ENCODE peak calls at places on chromosomes 12 and 14, in eight cellular contexts. One of them, this sample, is unnamed.

GRCh38 chr12:12806784-12807516 is 6.2 kb upstream of the DDX47 start:
- DNase-seq in RWPE2: no peak
- DNase-seq in GM20000: no peak
- DNase-seq in Calu3: no peak
- DNase-seq in choroid plexus epithelial cell: no peak
- DNase-seq in lung: no peak
- DNase-seq in type B pancreatic cell: no peak
- DNase-seq in AG04449: no peak
- DNase-seq in this sample: no peak

GRCh38 chr12:25436206-25436912 is 116.7 kb downstream of the LMNTD1 start:
- DNase-seq in AG04449: no peak
- DNase-seq in GM20000: peak
- DNase-seq in type B pancreatic cell: no peak
- DNase-seq in choroid plexus epithelial cell: peak
- DNase-seq in lung: no peak
- DNase-seq in RWPE2: no peak
- DNase-seq in Calu3: peak
- DNase-seq in this sample: peak

GRCh38 chr14:97021001-97021400 is 223.8 kb downstream of the VRK1 start:
- DNase-seq in AG04449: no peak
- DNase-seq in Calu3: no peak
- DNase-seq in RWPE2: no peak
- DNase-seq in GM20000: no peak
- DNase-seq in lung: no peak
- DNase-seq in choroid plexus epithelial cell: no peak
- DNase-seq in type B pancreatic cell: no peak
- DNase-seq in this sample: no peak

GRCh38 chr12:104334581-104334980 is 31.0 kb downstream of the EID3 start:
- DNase-seq in GM20000: no peak
- DNase-seq in Calu3: no peak
- DNase-seq in lung: no peak
- DNase-seq in choroid plexus epithelial cell: no peak
- DNase-seq in RWPE2: no peak
- DNase-seq in type B pancreatic cell: no peak
- DNase-seq in AG04449: no peak
- DNase-seq in this sample: no peak

GRCh38 chr12:38586652-38587219 is 270.2 kb downstream of the ALG10B start:
- DNase-seq in Calu3: no peak
- DNase-seq in lung: no peak
- DNase-seq in type B pancreatic cell: no peak
- DNase-seq in choroid plexus epithelial cell: peak
- DNase-seq in GM20000: no peak
- DNase-seq in AG04449: no peak
- DNase-seq in RWPE2: no peak
- DNase-seq in this sample: peak

GRCh38 chr12:5441497-5442236 is 9.8 kb downstream of the NTF3 start:
- DNase-seq in Calu3: no peak
- DNase-seq in lung: no peak
- DNase-seq in type B pancreatic cell: no peak
- DNase-seq in AG04449: peak
- DNase-seq in RWPE2: no peak
- DNase-seq in choroid plexus epithelial cell: no peak
- DNase-seq in GM20000: no peak
- DNase-seq in this sample: no peak

GRCh38 chr12:106248849-106249371 is 1.1 kb upstream of the CKAP4 start:
- DNase-seq in Calu3: no peak
- DNase-seq in AG04449: no peak
- DNase-seq in type B pancreatic cell: no peak
- DNase-seq in GM20000: peak
- DNase-seq in RWPE2: no peak
- DNase-seq in lung: no peak
- DNase-seq in choroid plexus epithelial cell: peak
- DNase-seq in this sample: no peak

GRCh38 chr14:103488960-103489359 is 33.7 kb downstream of the CKB start:
- DNase-seq in AG04449: peak
- DNase-seq in RWPE2: no peak
- DNase-seq in GM20000: no peak
- DNase-seq in Calu3: no peak
- DNase-seq in lung: no peak
- DNase-seq in type B pancreatic cell: no peak
- DNase-seq in choroid plexus epithelial cell: peak
- DNase-seq in this sample: no peak

GRCh38 chr14:38862381-38862780 is 240.7 kb downstream of the SEC23A start:
- DNase-seq in lung: no peak
- DNase-seq in RWPE2: no peak
- DNase-seq in AG04449: no peak
- DNase-seq in Calu3: no peak
- DNase-seq in GM20000: no peak
- DNase-seq in type B pancreatic cell: no peak
- DNase-seq in choroid plexus epithelial cell: no peak
- DNase-seq in this sample: no peak

GRCh38 chr12:2306686-2307249 is 254.0 kb downstream of the CACNA1C start:
- DNase-seq in GM20000: no peak
- DNase-seq in AG04449: no peak
- DNase-seq in Calu3: no peak
- DNase-seq in type B pancreatic cell: no peak
- DNase-seq in choroid plexus epithelial cell: no peak
- DNase-seq in lung: no peak
- DNase-seq in RWPE2: no peak
- DNase-seq in this sample: no peak

GRCh38 chr14:87108726-87109125 is 884.3 kb downstream of the GALC start:
- DNase-seq in lung: no peak
- DNase-seq in AG04449: peak
- DNase-seq in choroid plexus epithelial cell: peak
- DNase-seq in type B pancreatic cell: no peak
- DNase-seq in RWPE2: no peak
- DNase-seq in GM20000: no peak
- DNase-seq in Calu3: no peak
- DNase-seq in this sample: peak

GRCh38 chr14:31441273-31442110 is 15.8 kb downstream of the DTD2 start:
- DNase-seq in lung: no peak
- DNase-seq in AG04449: peak
- DNase-seq in type B pancreatic cell: no peak
- DNase-seq in choroid plexus epithelial cell: peak
- DNase-seq in GM20000: no peak
- DNase-seq in RWPE2: no peak
- DNase-seq in Calu3: no peak
- DNase-seq in this sample: no peak

GRCh38 chr12:110100315-110100970 is 23.7 kb upstream of the IFT81 start:
- DNase-seq in Calu3: peak
- DNase-seq in choroid plexus epithelial cell: peak
- DNase-seq in type B pancreatic cell: peak
- DNase-seq in RWPE2: no peak
- DNase-seq in lung: peak
- DNase-seq in AG04449: no peak
- DNase-seq in GM20000: peak
- DNase-seq in this sample: peak

GRCh38 chr12:48185181-48185919 is 1.9 kb downstream of the CCDC184 start:
- DNase-seq in GM20000: peak
- DNase-seq in choroid plexus epithelial cell: peak
- DNase-seq in type B pancreatic cell: no peak
- DNase-seq in lung: no peak
- DNase-seq in Calu3: no peak
- DNase-seq in RWPE2: no peak
- DNase-seq in AG04449: no peak
- DNase-seq in this sample: no peak

GRCh38 chr12:124577986-124578385 is 10.6 kb upstream of the NCOR2 start:
- DNase-seq in AG04449: no peak
- DNase-seq in RWPE2: no peak
- DNase-seq in type B pancreatic cell: no peak
- DNase-seq in GM20000: no peak
- DNase-seq in choroid plexus epithelial cell: no peak
- DNase-seq in Calu3: no peak
- DNase-seq in lung: no peak
- DNase-seq in this sample: peak

GRCh38 chr12:124579921-124580517 is 12.6 kb upstream of the NCOR2 start:
- DNase-seq in RWPE2: no peak
- DNase-seq in AG04449: no peak
- DNase-seq in type B pancreatic cell: no peak
- DNase-seq in Calu3: no peak
- DNase-seq in GM20000: no peak
- DNase-seq in choroid plexus epithelial cell: no peak
- DNase-seq in lung: no peak
- DNase-seq in this sample: no peak

GRCh38 chr12:124577374-124577773 is 10.0 kb upstream of the NCOR2 start:
- DNase-seq in RWPE2: no peak
- DNase-seq in Calu3: no peak
- DNase-seq in AG04449: no peak
- DNase-seq in lung: no peak
- DNase-seq in GM20000: no peak
- DNase-seq in type B pancreatic cell: no peak
- DNase-seq in choroid plexus epithelial cell: no peak
- DNase-seq in this sample: no peak

GRCh38 chr12:124578854-124579253 is 11.4 kb upstream of the NCOR2 start:
- DNase-seq in GM20000: no peak
- DNase-seq in lung: no peak
- DNase-seq in Calu3: no peak
- DNase-seq in AG04449: no peak
- DNase-seq in choroid plexus epithelial cell: no peak
- DNase-seq in RWPE2: no peak
- DNase-seq in type B pancreatic cell: no peak
- DNase-seq in this sample: no peak

DNA sequence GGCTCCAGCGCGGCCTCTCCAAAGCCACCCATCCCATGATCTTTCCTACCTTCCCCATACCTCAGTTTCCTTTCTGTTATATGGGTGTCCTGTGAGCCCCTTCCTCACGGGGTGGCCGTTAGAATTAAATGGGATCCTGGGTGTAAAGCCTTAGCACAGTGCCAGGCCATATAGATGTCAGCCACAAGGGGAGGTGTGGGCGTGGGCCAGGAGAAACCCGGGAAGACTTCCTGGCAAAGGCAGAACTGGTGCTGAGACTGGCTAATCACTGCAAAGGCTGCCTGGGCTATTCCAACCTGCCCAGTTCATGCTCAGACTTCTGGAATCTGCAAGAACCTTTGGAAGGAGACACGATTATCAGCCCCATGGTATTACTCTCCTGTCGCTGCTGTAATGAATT is 11.0 kb upstream of the NCOR2 start:
- DNase-seq in AG04449: no peak
- DNase-seq in RWPE2: no peak
- DNase-seq in type B pancreatic cell: no peak
- DNase-seq in lung: no peak
- DNase-seq in choroid plexus epithelial cell: no peak
- DNase-seq in Calu3: no peak
- DNase-seq in GM20000: no peak
- DNase-seq in this sample: peak
- TF ChIP-seq CTCF in AG04449: no peak
- TF ChIP-seq CTCF in RWPE2: peak
- TF ChIP-seq CTCF in type B pancreatic cell: no peak
- TF ChIP-seq CTCF in lung: no peak
- TF ChIP-seq CTCF in choroid plexus epithelial cell: peak
- TF ChIP-seq CTCF in Calu3: no peak
- TF ChIP-seq CTCF in GM20000: no peak
- TF ChIP-seq CTCF in this sample: peak

GRCh38 chr14:52922656-52923055 is 28.2 kb downstream of the FERMT2 start:
- DNase-seq in Calu3: no peak
- DNase-seq in GM20000: no peak
- DNase-seq in choroid plexus epithelial cell: peak
- DNase-seq in AG04449: no peak
- DNase-seq in lung: no peak
- DNase-seq in RWPE2: no peak
- DNase-seq in type B pancreatic cell: no peak
- DNase-seq in this sample: peak

GRCh38 chr14:52919971-52920370 is 30.9 kb downstream of the FERMT2 start:
- DNase-seq in RWPE2: no peak
- DNase-seq in Calu3: no peak
- DNase-seq in GM20000: no peak
- DNase-seq in choroid plexus epithelial cell: peak
- DNase-seq in AG04449: no peak
- DNase-seq in lung: no peak
- DNase-seq in type B pancreatic cell: no peak
- DNase-seq in this sample: no peak

GRCh38 chr14:52926994-52927393 is 23.9 kb downstream of the FERMT2 start:
- DNase-seq in choroid plexus epithelial cell: peak
- DNase-seq in GM20000: no peak
- DNase-seq in lung: no peak
- DNase-seq in AG04449: no peak
- DNase-seq in Calu3: no peak
- DNase-seq in type B pancreatic cell: no peak
- DNase-seq in RWPE2: no peak
- DNase-seq in this sample: peak

GRCh38 chr14:52922059-52922458 is 28.8 kb downstream of the FERMT2 start:
- DNase-seq in RWPE2: no peak
- DNase-seq in type B pancreatic cell: no peak
- DNase-seq in AG04449: no peak
- DNase-seq in choroid plexus epithelial cell: no peak
- DNase-seq in lung: no peak
- DNase-seq in GM20000: no peak
- DNase-seq in Calu3: no peak
- DNase-seq in this sample: no peak

GRCh38 chr14:52923902-52924575 is 26.8 kb downstream of the FERMT2 start:
- DNase-seq in AG04449: no peak
- DNase-seq in choroid plexus epithelial cell: no peak
- DNase-seq in RWPE2: no peak
- DNase-seq in GM20000: no peak
- DNase-seq in Calu3: no peak
- DNase-seq in type B pancreatic cell: no peak
- DNase-seq in lung: no peak
- DNase-seq in this sample: no peak
- TF ChIP-seq CTCF in AG04449: no peak
- TF ChIP-seq CTCF in choroid plexus epithelial cell: no peak
- TF ChIP-seq CTCF in RWPE2: peak
- TF ChIP-seq CTCF in GM20000: no peak
- TF ChIP-seq CTCF in Calu3: no peak
- TF ChIP-seq CTCF in type B pancreatic cell: no peak
- TF ChIP-seq CTCF in lung: no peak
- TF ChIP-seq CTCF in this sample: no peak

GRCh38 chr12:83827860-83828259 is 1084.7 kb downstream of the SLC6A15 start:
- DNase-seq in RWPE2: no peak
- DNase-seq in lung: no peak
- DNase-seq in GM20000: no peak
- DNase-seq in type B pancreatic cell: no peak
- DNase-seq in choroid plexus epithelial cell: peak
- DNase-seq in AG04449: no peak
- DNase-seq in Calu3: no peak
- DNase-seq in this sample: no peak
- TF ChIP-seq CTCF in RWPE2: no peak
- TF ChIP-seq CTCF in lung: no peak
- TF ChIP-seq CTCF in GM20000: no peak
- TF ChIP-seq CTCF in type B pancreatic cell: peak
- TF ChIP-seq CTCF in choroid plexus epithelial cell: peak
- TF ChIP-seq CTCF in AG04449: no peak
- TF ChIP-seq CTCF in Calu3: no peak
- TF ChIP-seq CTCF in this sample: no peak

DNA sequence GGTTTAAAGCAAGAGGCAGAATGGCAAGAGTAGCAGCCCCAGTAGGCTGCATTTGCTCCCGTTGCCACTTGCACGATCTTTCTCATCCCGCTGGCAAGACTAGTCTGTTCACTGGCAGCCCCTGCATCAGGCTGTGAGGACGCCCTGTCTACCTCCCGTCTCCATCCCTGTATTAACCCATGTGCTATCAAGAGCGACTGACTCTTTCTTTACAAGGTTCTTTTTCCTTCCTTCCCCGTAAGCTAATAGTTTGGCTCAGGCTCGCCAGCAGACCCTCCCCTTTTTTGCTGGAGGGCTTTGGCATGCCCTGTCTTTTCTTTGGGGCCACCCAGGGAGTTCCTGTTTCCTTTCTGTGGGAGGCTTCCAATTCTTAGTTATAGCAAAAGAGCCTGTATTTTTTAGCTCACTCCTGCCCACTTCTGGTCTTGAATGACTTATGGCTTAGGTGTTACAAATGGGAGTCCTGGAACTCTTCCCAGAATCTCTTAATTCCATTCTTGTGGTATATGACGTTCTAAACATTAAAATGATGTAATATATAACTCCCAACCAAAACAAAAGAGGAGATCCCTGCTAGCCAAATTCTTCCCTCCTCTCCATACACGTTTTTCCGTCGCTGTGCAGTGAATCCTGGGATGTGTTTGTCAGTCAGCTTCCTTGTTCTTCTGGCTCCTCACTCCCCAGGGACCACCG is 149.0 kb downstream of the PRKCH start:
- DNase-seq in lung: peak
- DNase-seq in GM20000: no peak
- DNase-seq in AG04449: peak
- DNase-seq in RWPE2: no peak
- DNase-seq in type B pancreatic cell: no peak
- DNase-seq in Calu3: no peak
- DNase-seq in choroid plexus epithelial cell: peak
- DNase-seq in this sample: peak
- TF ChIP-seq CTCF in lung: no peak
- TF ChIP-seq CTCF in GM20000: no peak
- TF ChIP-seq CTCF in AG04449: peak
- TF ChIP-seq CTCF in RWPE2: peak
- TF ChIP-seq CTCF in type B pancreatic cell: peak
- TF ChIP-seq CTCF in Calu3: no peak
- TF ChIP-seq CTCF in choroid plexus epithelial cell: peak
- TF ChIP-seq CTCF in this sample: peak